ENCODE peak calls at places on chromosome 15, in seven cellular contexts. N is GM18507, S is HTR-8/SVneo, O is head of caudate nucleus, W is neural crest cell, R is NCI-H460, U is Right ventricle myocardium superior. E is an unnamed sample.
A peak's percentile ranks its signal among the peaks of the same experiment; 100 is the strongest.

GRCh38 chr15:62777657-62778056 is 264.9 kb upstream of the TPM1 start:
- DNase-seq in N (no peak), S (no peak), O (no peak), W (no peak), R (no peak), U (no peak), E (no peak)

GRCh38 chr15:85753791-85754452 is 40.8 kb downstream of the KLHL25 start:
- DNase-seq in N (no peak), S (no peak), O (no peak), W (no peak), R (no peak), U (peak; percentile 16), E (no peak)

GRCh38 chr15:59322056-59322755 is 50.5 kb downstream of the MYO1E start:
- DNase-seq in N (no peak), S (no peak), O (no peak), W (no peak), R (no peak), U (no peak), E (no peak)

GRCh38 chr15:23797747-23798157 is 110.6 kb upstream of the NDN start:
- DNase-seq in N (no peak), S (no peak), O (peak; percentile 20), W (peak; percentile 29), R (no peak), U (no peak), E (no peak)

GRCh38 chr15:77506311-77507150 is 85.8 kb downstream of the HMG20A start:
- DNase-seq in N (no peak), S (no peak), O (peak; percentile 33), W (peak; percentile 36), R (no peak), U (peak; percentile 88), E (no peak)

GRCh38 chr15:52093539-52094502 is 18.8 kb downstream of the BCL2L10 start:
- DNase-seq in N (no peak), S (peak; percentile 66), O (no peak), W (no peak), R (peak; percentile 98), U (peak; percentile 54), E (no peak)

GRCh38 chr15:70375586-70375985 is 277.9 kb upstream of the TLE3 start:
- DNase-seq in N (no peak), S (no peak), O (no peak), W (no peak), R (no peak), U (no peak), E (no peak)

GRCh38 chr15:41934843-41935242 is 37.5 kb downstream of the EHD4 start:
- DNase-seq in N (no peak), S (peak; percentile 32), O (no peak), W (no peak), R (no peak), U (no peak), E (no peak)

GRCh38 chr15:28974142-28974541 is 88.4 kb downstream of the APBA2 start:
- DNase-seq in N (no peak), S (no peak), O (no peak), W (no peak), R (no peak), U (no peak), E (no peak)

GRCh38 chr15:69265347-69265955 is 33.3 kb upstream of the PAQR5 start:
- DNase-seq in N (no peak), S (peak; percentile 30), O (peak; percentile 14), W (no peak), R (peak; percentile 46), U (no peak), E (no peak)

GRCh38 chr15:39924437-39924836 is 4.4 kb upstream of the GPR176 start:
- DNase-seq in N (no peak), S (no peak), O (no peak), W (no peak), R (no peak), U (no peak), E (no peak)

GRCh38 chr15:48579945-48580671 is 65.4 kb downstream of the FBN1 start:
- DNase-seq in N (no peak), S (no peak), O (no peak), W (no peak), R (no peak), U (no peak), E (no peak)

GRCh38 chr15:84702961-84703482 is 12.9 kb downstream of the SEC11A start:
- DNase-seq in N (no peak), S (no peak), O (peak; percentile 62), W (no peak), R (no peak), U (no peak), E (no peak)

GRCh38 chr15:60077581-60078359 is 73.7 kb downstream of the FOXB1 start:
- DNase-seq in N (no peak), S (no peak), O (no peak), W (no peak), R (no peak), U (no peak), E (no peak)

GRCh38 chr15:78315686-78316085 is 16.3 kb upstream of the SKIC8 start:
- DNase-seq in N (no peak), S (no peak), O (peak; percentile 24), W (peak; percentile 49), R (no peak), U (no peak), E (no peak)

GRCh38 chr15:76368135-76368588 is 31.6 kb downstream of the ISL2 start:
- DNase-seq in N (no peak), S (no peak), O (no peak), W (no peak), R (no peak), U (no peak), E (no peak)

GRCh38 chr15:70713547-70714414 is 49.6 kb downstream of the UACA start:
- DNase-seq in N (no peak), S (no peak), O (no peak), W (no peak), R (no peak), U (no peak), E (no peak)

GRCh38 chr15:31049122-31049521 is 52.4 kb downstream of the TRPM1 start:
- DNase-seq in N (no peak), S (no peak), O (no peak), W (no peak), R (no peak), U (no peak), E (no peak)

GRCh38 chr15:93497256-93497655 is 408.2 kb upstream of the RGMA start:
- DNase-seq in N (no peak), S (no peak), O (no peak), W (no peak), R (no peak), U (no peak), E (no peak)

GRCh38 chr15:48785195-48785594 is 25.7 kb downstream of the CEP152 start:
- DNase-seq in N (no peak), S (no peak), O (no peak), W (no peak), R (no peak), U (peak; percentile 44), E (no peak)

GRCh38 chr15:62107561-62108110 is 40.9 kb downstream of the C2CD4A start:
- DNase-seq in N (no peak), S (no peak), O (no peak), W (no peak), R (no peak), U (no peak), E (no peak)

GRCh38 chr15:100259266-100259665 is 82.5 kb downstream of the ADAMTS17 start:
- DNase-seq in N (no peak), S (no peak), O (no peak), W (no peak), R (no peak), U (no peak), E (no peak)

GRCh38 chr15:69592954-69593353 is 140.3 kb downstream of the RPLP1 start:
- DNase-seq in N (no peak), S (no peak), O (no peak), W (no peak), R (no peak), U (no peak), E (no peak)

GRCh38 chr15:95922431-95922830 is 408.1 kb upstream of the NR2F2 start:
- DNase-seq in N (no peak), S (no peak), O (no peak), W (no peak), R (no peak), U (no peak), E (no peak)

GRCh38 chr15:43776101-43776717 is 557 bp downstream of the ELL3 start:
- DNase-seq in N (no peak), S (no peak), O (no peak), W (peak; percentile 25), R (no peak), U (no peak), E (peak; percentile 77)

GRCh38 chr15:28878209-28878608 is 7.6 kb upstream of the APBA2 start:
- DNase-seq in N (no peak), S (no peak), O (no peak), W (no peak), R (no peak), U (no peak), E (no peak)

GRCh38 chr15:90603893-90604292 is 74.2 kb downstream of the CRTC3 start:
- DNase-seq in N (no peak), S (no peak), O (no peak), W (no peak), R (no peak), U (peak; percentile 67), E (no peak)

GRCh38 chr15:67087507-67088172 is 22.2 kb downstream of the SMAD3 start:
- DNase-seq in N (no peak), S (no peak), O (no peak), W (no peak), R (no peak), U (no peak), E (no peak)